ENCODE peak calls at places on chromosomes 6 and 20, in eight cellular contexts. A, Y, E, G, K, V, X and D are unnamed samples.

GRCh38 chr6:7954477-7955200 is 44.1 kb upstream of the TXNDC5 start:
- DNase-seq in A (no peak), Y (no peak), E (no peak), G (peak), K (no peak), V (no peak), X (no peak), D (no peak)

GRCh38 chr20:44714701-44715494 is at the start of gene CCN5:
- DNase-seq in A (peak), Y (no peak), E (no peak), G (peak), K (no peak), V (peak), X (no peak), D (peak)

GRCh38 chr6:131946404-131946991 is 4.7 kb downstream of the CCN2 start:
- DNase-seq in A (no peak), Y (no peak), E (no peak), G (peak), K (no peak), V (no peak), X (no peak), D (no peak)

GRCh38 chr6:99568103-99568933 is at the start of gene CCNC:
- DNase-seq in A (peak), Y (peak), E (peak), G (peak), K (peak), V (peak), X (peak), D (peak)

GRCh38 chr20:38302721-38303120 is 1.2 kb upstream of the BPI start:
- DNase-seq in A (no peak), Y (peak), E (no peak), G (no peak), K (no peak), V (no peak), X (no peak), D (no peak)

GRCh38 chr6:160462551-160463109 is 114.5 kb downstream of the SLC22A3 start:
- DNase-seq in A (peak), Y (no peak), E (peak), G (peak), K (no peak), V (no peak), X (no peak), D (no peak)

GRCh38 chr20:40757087-40757486 is 68.1 kb upstream of the MAFB start:
- DNase-seq in A (no peak), Y (no peak), E (peak), G (no peak), K (no peak), V (no peak), X (no peak), D (no peak)

GRCh38 chr6:168342626-168343025 is 23.0 kb upstream of the DACT2 start:
- DNase-seq in A (peak), Y (no peak), E (no peak), G (no peak), K (peak), V (no peak), X (no peak), D (no peak)

GRCh38 chr6:45699663-45700062 is 316.0 kb downstream of the CLIC5 start:
- DNase-seq in A (no peak), Y (no peak), E (no peak), G (peak), K (no peak), V (no peak), X (no peak), D (no peak)

GRCh38 chr20:48471734-48472408 is 355.9 kb downstream of the PREX1 start:
- DNase-seq in A (no peak), Y (no peak), E (no peak), G (no peak), K (no peak), V (no peak), X (no peak), D (no peak)

GRCh38 chr6:108380876-108381275 is 86.0 kb downstream of the AFG1L start:
- DNase-seq in A (no peak), Y (no peak), E (no peak), G (no peak), K (no peak), V (no peak), X (no peak), D (no peak)

GRCh38 chr6:100880149-100880900 is 804 bp downstream of the ASCC3 start:
- DNase-seq in A (peak), Y (no peak), E (peak), G (peak), K (no peak), V (peak), X (no peak), D (no peak)

GRCh38 chr6:3587660-3588059 is 130.8 kb upstream of the SLC22A23 start:
- DNase-seq in A (no peak), Y (no peak), E (no peak), G (no peak), K (no peak), V (no peak), X (no peak), D (no peak)

GRCh38 chr6:44004625-44005506 is 122.4 kb downstream of the MRPL14 start:
- DNase-seq in A (no peak), Y (no peak), E (peak), G (no peak), K (no peak), V (no peak), X (no peak), D (no peak)

GRCh38 chr6:161085246-161085645 is 93.7 kb downstream of the MAP3K4 start:
- DNase-seq in A (no peak), Y (no peak), E (no peak), G (peak), K (no peak), V (no peak), X (no peak), D (no peak)

GRCh38 chr6:39348740-39349139 is 26.2 kb upstream of the KCNK16 start:
- DNase-seq in A (no peak), Y (no peak), E (no peak), G (no peak), K (no peak), V (no peak), X (no peak), D (no peak)

GRCh38 chr6:137739544-137739943 is 127.5 kb upstream of the TNFAIP3 start:
- DNase-seq in A (no peak), Y (no peak), E (no peak), G (no peak), K (no peak), V (no peak), X (no peak), D (no peak)

GRCh38 chr6:87808005-87808757 is 106.1 kb upstream of the AKIRIN2 start:
- DNase-seq in A (peak), Y (no peak), E (no peak), G (no peak), K (no peak), V (no peak), X (no peak), D (no peak)

GRCh38 chr20:38995536-38996044 is 33.4 kb downstream of the DHX35 start:
- DNase-seq in A (no peak), Y (no peak), E (no peak), G (no peak), K (no peak), V (no peak), X (no peak), D (no peak)

GRCh38 chr6:158529629-158530028 is 30.3 kb upstream of the TMEM181 start:
- DNase-seq in A (no peak), Y (no peak), E (no peak), G (no peak), K (no peak), V (no peak), X (no peak), D (no peak)

GRCh38 chr20:41592516-41593192 is 25.5 kb downstream of the CHD6 start:
- DNase-seq in A (no peak), Y (no peak), E (no peak), G (no peak), K (no peak), V (no peak), X (no peak), D (no peak)

GRCh38 chr6:75431379-75431778 is 62.2 kb downstream of the FILIP1 start:
- DNase-seq in A (no peak), Y (no peak), E (no peak), G (no peak), K (no peak), V (no peak), X (no peak), D (no peak)

GRCh38 chr6:24122139-24122538 is 3.9 kb upstream of the NRSN1 start:
- DNase-seq in A (no peak), Y (no peak), E (no peak), G (no peak), K (no peak), V (peak), X (no peak), D (no peak)

GRCh38 chr6:121183742-121184141 is 150.5 kb downstream of the TBC1D32 start:
- DNase-seq in A (no peak), Y (no peak), E (no peak), G (no peak), K (no peak), V (no peak), X (no peak), D (no peak)